ENCODE peak calls at places on chromosome 10, in seven cellular contexts. W is AG10803, H is MCF 10A, G is Panc1, U is lung, S is HFF-Myc, I is omental fat pad. X is an unnamed sample.

GRCh38 chr10:78952018-78952417 is 116.7 kb upstream of the ZMIZ1 start:
- DNase-seq in W (no peak), H (no peak), G (no peak), U (no peak), S (no peak), I (no peak), X (no peak)

GRCh38 chr10:101569465-101569837 is 18.6 kb downstream of the POLL start:
- DNase-seq in W (no peak), H (no peak), G (no peak), U (no peak), S (no peak), I (no peak), X (no peak)

GRCh38 chr10:76302936-76303656 is 871.7 kb downstream of the LRMDA start:
- DNase-seq in W (no peak), H (no peak), G (no peak), U (no peak), S (no peak), I (no peak), X (no peak)

GRCh38 chr10:6707329-6707728 is 127.3 kb upstream of the PRKCQ start:
- DNase-seq in W (no peak), H (no peak), G (no peak), U (no peak), S (no peak), I (no peak), X (no peak)

GRCh38 chr10:70518695-70519094 is 40.1 kb downstream of the PALD1 start:
- DNase-seq in W (no peak), H (no peak), G (no peak), U (no peak), S (no peak), I (no peak), X (no peak)

GRCh38 chr10:95847007-95847406 is 60.8 kb upstream of the CC2D2B start:
- DNase-seq in W (no peak), H (no peak), G (no peak), U (no peak), S (no peak), I (no peak), X (no peak)

GRCh38 chr10:119267384-119267783 is 60.0 kb downstream of the GRK5 start:
- DNase-seq in W (no peak), H (no peak), G (no peak), U (no peak), S (no peak), I (no peak), X (no peak)

GRCh38 chr10:11403116-11403515 is 208.3 kb downstream of the USP6NL start:
- DNase-seq in W (no peak), H (no peak), G (no peak), U (no peak), S (no peak), I (no peak), X (no peak)

GRCh38 chr10:30068482-30069223 is 9.3 kb upstream of the JCAD start:
- DNase-seq in W (no peak), H (no peak), G (no peak), U (no peak), S (no peak), I (no peak), X (no peak)

GRCh38 chr10:4337581-4337980 is 488.4 kb upstream of the AKR1E2 start:
- DNase-seq in W (no peak), H (no peak), G (no peak), U (no peak), S (no peak), I (no peak), X (no peak)

GRCh38 chr10:44281089-44281613 is 103.7 kb downstream of the CXCL12 start:
- DNase-seq in W (peak), H (no peak), G (no peak), U (no peak), S (no peak), I (no peak), X (no peak)

GRCh38 chr10:97319671-97320479 is 804 bp downstream of the FRAT1 start:
- DNase-seq in W (no peak), H (no peak), G (no peak), U (peak), S (no peak), I (no peak), X (no peak)

GRCh38 chr10:113958631-113959382 is 84.9 kb upstream of the ADRB1 start:
- DNase-seq in W (peak), H (peak), G (no peak), U (peak), S (peak), I (no peak), X (peak)

GRCh38 chr10:77392851-77393250 is 244.8 kb downstream of the KCNMA1 start:
- DNase-seq in W (peak), H (peak), G (peak), U (peak), S (peak), I (no peak), X (peak)

GRCh38 chr10:34280599-34281374 is 534.3 kb downstream of the PARD3 start:
- DNase-seq in W (peak), H (peak), G (peak), U (no peak), S (peak), I (peak), X (peak)
- TF ChIP-seq CTCF in W (peak), H (peak), G (peak), U (no peak), S (peak), I (no peak), X (peak)

GRCh38 chr10:132746801-132747625 is 38.9 kb downstream of the NKX6-2 start:
- DNase-seq in W (no peak), H (no peak), G (no peak), U (no peak), S (no peak), I (no peak), X (no peak)
- TF ChIP-seq CTCF in W (no peak), H (no peak), G (no peak), U (no peak), S (no peak), I (no peak), X (no peak)

DNA sequence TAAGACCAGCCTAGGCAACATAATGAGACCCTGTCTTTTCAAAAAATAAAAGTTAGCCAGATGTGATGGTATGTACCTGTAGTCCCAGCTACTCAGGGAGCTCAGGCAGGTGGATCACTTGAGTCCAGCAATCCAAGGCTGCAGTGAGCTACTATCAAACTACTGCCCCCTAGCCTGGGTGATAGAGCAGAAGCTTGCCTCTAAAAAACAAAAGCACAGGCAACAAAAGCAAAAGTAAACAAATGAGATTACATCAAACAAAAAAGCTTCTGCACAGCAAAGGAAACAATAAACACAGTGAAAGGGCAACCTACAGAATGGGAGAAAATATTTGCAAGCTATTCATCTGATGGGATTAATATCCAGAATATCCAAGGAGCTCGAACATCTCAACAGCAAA is 65.4 kb downstream of the FANK1 start:
- DNase-seq in W (no peak), H (no peak), G (no peak), U (no peak), S (no peak), I (no peak), X (no peak)
- TF ChIP-seq CTCF in W (no peak), H (no peak), G (peak), U (no peak), S (no peak), I (no peak), X (no peak)

GRCh38 chr10:110793887-110794286 is 77.8 kb upstream of the PDCD4 start:
- DNase-seq in W (no peak), H (no peak), G (no peak), U (no peak), S (no peak), I (no peak), X (no peak)

GRCh38 chr10:110793128-110793812 is 78.5 kb upstream of the PDCD4 start:
- DNase-seq in W (no peak), H (no peak), G (no peak), U (no peak), S (no peak), I (no peak), X (no peak)

GRCh38 chr10:110790913-110791525 is 80.7 kb upstream of the PDCD4 start:
- DNase-seq in W (no peak), H (no peak), G (no peak), U (no peak), S (no peak), I (no peak), X (no peak)

GRCh38 chr10:110791541-110792073 is 80.1 kb upstream of the PDCD4 start:
- DNase-seq in W (no peak), H (no peak), G (no peak), U (no peak), S (no peak), I (no peak), X (no peak)

GRCh38 chr10:110792476-110792875 is 79.3 kb upstream of the PDCD4 start:
- DNase-seq in W (no peak), H (no peak), G (no peak), U (no peak), S (no peak), I (no peak), X (no peak)
- TF ChIP-seq CTCF in W (no peak), H (no peak), G (no peak), U (no peak), S (no peak), I (no peak), X (no peak)

X was measured in AG09309.